ENCODE peak calls at places on chromosomes 5 and 9, in five cellular contexts. I is stimulated activated CD8-positive, alpha-beta memory T cell treated with anti-CD3 and anti-CD28 coated beads, Interleukin-15, amount 100 ng/mL, for 48 hours; E is LoVo; Y is LHCN-M2; M is fibroblast of lung. W is an unnamed sample.

GRCh38 chr5:124665035-124665434 is 81.4 kb downstream of the ZNF608 start:
- DNase-seq in I (no peak), E (no peak), Y (peak; percentile 82), M (no peak), W (no peak)

GRCh38 chr5:112978836-112979235 is 2.2 kb downstream of the DCP2 start:
- DNase-seq in I (no peak), E (no peak), Y (no peak), M (no peak), W (no peak)

GRCh38 chr9:110977259-110977709 is 61.0 kb downstream of the LPAR1 start:
- DNase-seq in I (no peak), E (peak; percentile 58), Y (peak; percentile 87), M (peak; percentile 84), W (peak; percentile 80)

GRCh38 chr5:154446183-154447073 is 631 bp downstream of the SAP30L start:
- DNase-seq in I (no peak), E (peak; percentile 23), Y (peak; percentile 55), M (peak; percentile 77), W (peak; percentile 59)

GRCh38 chr9:10251490-10251889 is 361.3 kb downstream of the PTPRD start:
- DNase-seq in I (no peak), E (no peak), Y (no peak), M (peak; percentile 56), W (peak; percentile 43)

GRCh38 chr9:128498911-128499310 is 5.6 kb upstream of the GLE1 start:
- DNase-seq in I (no peak), E (no peak), Y (no peak), M (no peak), W (no peak)

GRCh38 chr5:32173394-32174010 is 617 bp downstream of the GOLPH3 start:
- DNase-seq in I (peak; percentile 17), E (peak; percentile 66), Y (peak; percentile 81), M (peak; percentile 9), W (no peak)

GRCh38 chr9:107989544-107989943 is 500.0 kb upstream of the KLF4 start:
- DNase-seq in I (no peak), E (no peak), Y (no peak), M (no peak), W (no peak)